ENCODE peak calls at places on chromosomes 7 and 10, in six cellular contexts. One of them, this sample, is unnamed.

GRCh38 chr7:143379607-143380263 is 1.4 kb upstream of the ZYX start:
- DNase-seq in hypothalamus: no peak
- DNase-seq in NCI-H1436: no peak
- DNase-seq in PC-3: no peak
- DNase-seq in HuH-7.5: no peak
- DNase-seq in stimulated activated CD8-positive, alpha-beta memory T cell treated with anti-CD3 and anti-CD28 coated beads, Interleukin-4, amount 100 ng/mL, for 1 hour: no peak
- DNase-seq in this sample: no peak

GRCh38 chr10:103504181-103504783 is 10.8 kb downstream of the NEURL1 start:
- DNase-seq in hypothalamus: no peak
- DNase-seq in NCI-H1436: no peak
- DNase-seq in PC-3: peak
- DNase-seq in HuH-7.5: peak
- DNase-seq in stimulated activated CD8-positive, alpha-beta memory T cell treated with anti-CD3 and anti-CD28 coated beads, Interleukin-4, amount 100 ng/mL, for 1 hour: no peak
- DNase-seq in this sample: no peak

GRCh38 chr7:20596653-20597052 is 18.8 kb upstream of the ABCB5 start:
- DNase-seq in hypothalamus: no peak
- DNase-seq in NCI-H1436: no peak
- DNase-seq in PC-3: peak
- DNase-seq in HuH-7.5: no peak
- DNase-seq in stimulated activated CD8-positive, alpha-beta memory T cell treated with anti-CD3 and anti-CD28 coated beads, Interleukin-4, amount 100 ng/mL, for 1 hour: no peak
- DNase-seq in this sample: no peak

GRCh38 chr10:16735626-16736025 is 81.6 kb downstream of the RSU1 start:
- DNase-seq in hypothalamus: no peak
- DNase-seq in NCI-H1436: no peak
- DNase-seq in PC-3: no peak
- DNase-seq in HuH-7.5: no peak
- DNase-seq in stimulated activated CD8-positive, alpha-beta memory T cell treated with anti-CD3 and anti-CD28 coated beads, Interleukin-4, amount 100 ng/mL, for 1 hour: no peak
- DNase-seq in this sample: no peak

GRCh38 chr10:24262929-24263653 is 54.2 kb downstream of the KIAA1217 start:
- DNase-seq in hypothalamus: no peak
- DNase-seq in NCI-H1436: no peak
- DNase-seq in PC-3: no peak
- DNase-seq in HuH-7.5: no peak
- DNase-seq in stimulated activated CD8-positive, alpha-beta memory T cell treated with anti-CD3 and anti-CD28 coated beads, Interleukin-4, amount 100 ng/mL, for 1 hour: no peak
- DNase-seq in this sample: no peak

GRCh38 chr10:4194231-4194630 is 409.2 kb upstream of the KLF6 start:
- DNase-seq in hypothalamus: no peak
- DNase-seq in NCI-H1436: no peak
- DNase-seq in PC-3: peak
- DNase-seq in HuH-7.5: no peak
- DNase-seq in stimulated activated CD8-positive, alpha-beta memory T cell treated with anti-CD3 and anti-CD28 coated beads, Interleukin-4, amount 100 ng/mL, for 1 hour: no peak
- DNase-seq in this sample: no peak

GRCh38 chr7:33806284-33807157 is 98.8 kb upstream of the BMPER start:
- DNase-seq in hypothalamus: no peak
- DNase-seq in NCI-H1436: no peak
- DNase-seq in PC-3: no peak
- DNase-seq in HuH-7.5: no peak
- DNase-seq in stimulated activated CD8-positive, alpha-beta memory T cell treated with anti-CD3 and anti-CD28 coated beads, Interleukin-4, amount 100 ng/mL, for 1 hour: no peak
- DNase-seq in this sample: no peak

GRCh38 chr10:132899751-132900065 is 42.7 kb downstream of the CFAP46 start:
- DNase-seq in hypothalamus: no peak
- DNase-seq in NCI-H1436: no peak
- DNase-seq in PC-3: no peak
- DNase-seq in HuH-7.5: no peak
- DNase-seq in stimulated activated CD8-positive, alpha-beta memory T cell treated with anti-CD3 and anti-CD28 coated beads, Interleukin-4, amount 100 ng/mL, for 1 hour: no peak
- DNase-seq in this sample: no peak

GRCh38 chr10:117980216-117980615 is 66.5 kb downstream of the RAB11FIP2 start:
- DNase-seq in hypothalamus: no peak
- DNase-seq in NCI-H1436: no peak
- DNase-seq in PC-3: peak
- DNase-seq in HuH-7.5: no peak
- DNase-seq in stimulated activated CD8-positive, alpha-beta memory T cell treated with anti-CD3 and anti-CD28 coated beads, Interleukin-4, amount 100 ng/mL, for 1 hour: no peak
- DNase-seq in this sample: no peak

GRCh38 chr10:34216348-34216908 is 598.7 kb downstream of the PARD3 start:
- DNase-seq in hypothalamus: no peak
- DNase-seq in NCI-H1436: no peak
- DNase-seq in PC-3: no peak
- DNase-seq in HuH-7.5: no peak
- DNase-seq in stimulated activated CD8-positive, alpha-beta memory T cell treated with anti-CD3 and anti-CD28 coated beads, Interleukin-4, amount 100 ng/mL, for 1 hour: no peak
- DNase-seq in this sample: no peak

GRCh38 chr10:7491230-7491629 is 80.4 kb upstream of the SFMBT2 start:
- DNase-seq in hypothalamus: no peak
- DNase-seq in NCI-H1436: no peak
- DNase-seq in PC-3: no peak
- DNase-seq in HuH-7.5: no peak
- DNase-seq in stimulated activated CD8-positive, alpha-beta memory T cell treated with anti-CD3 and anti-CD28 coated beads, Interleukin-4, amount 100 ng/mL, for 1 hour: no peak
- DNase-seq in this sample: no peak

GRCh38 chr10:5538892-5539651 is 14.3 kb downstream of the CALML3 start:
- DNase-seq in hypothalamus: no peak
- DNase-seq in NCI-H1436: no peak
- DNase-seq in PC-3: no peak
- DNase-seq in HuH-7.5: no peak
- DNase-seq in stimulated activated CD8-positive, alpha-beta memory T cell treated with anti-CD3 and anti-CD28 coated beads, Interleukin-4, amount 100 ng/mL, for 1 hour: no peak
- DNase-seq in this sample: no peak

GRCh38 chr7:16616542-16616941 is 29.0 kb downstream of the ANKMY2 start:
- DNase-seq in hypothalamus: no peak
- DNase-seq in NCI-H1436: no peak
- DNase-seq in PC-3: no peak
- DNase-seq in HuH-7.5: no peak
- DNase-seq in stimulated activated CD8-positive, alpha-beta memory T cell treated with anti-CD3 and anti-CD28 coated beads, Interleukin-4, amount 100 ng/mL, for 1 hour: no peak
- DNase-seq in this sample: no peak

GRCh38 chr10:15897282-15897681 is 37.0 kb upstream of the MINDY3 start:
- DNase-seq in hypothalamus: no peak
- DNase-seq in NCI-H1436: no peak
- DNase-seq in PC-3: peak
- DNase-seq in HuH-7.5: no peak
- DNase-seq in stimulated activated CD8-positive, alpha-beta memory T cell treated with anti-CD3 and anti-CD28 coated beads, Interleukin-4, amount 100 ng/mL, for 1 hour: no peak
- DNase-seq in this sample: no peak

GRCh38 chr7:158648168-158648567 is 56.4 kb downstream of the NCAPG2 start:
- DNase-seq in hypothalamus: no peak
- DNase-seq in NCI-H1436: no peak
- DNase-seq in PC-3: no peak
- DNase-seq in HuH-7.5: no peak
- DNase-seq in stimulated activated CD8-positive, alpha-beta memory T cell treated with anti-CD3 and anti-CD28 coated beads, Interleukin-4, amount 100 ng/mL, for 1 hour: no peak
- DNase-seq in this sample: no peak

GRCh38 chr10:17003151-17003550 is 126.5 kb downstream of the CUBN start:
- DNase-seq in hypothalamus: no peak
- DNase-seq in NCI-H1436: no peak
- DNase-seq in PC-3: no peak
- DNase-seq in HuH-7.5: no peak
- DNase-seq in stimulated activated CD8-positive, alpha-beta memory T cell treated with anti-CD3 and anti-CD28 coated beads, Interleukin-4, amount 100 ng/mL, for 1 hour: peak
- DNase-seq in this sample: no peak

GRCh38 chr7:14748461-14748860 is 154.1 kb downstream of the DGKB start:
- DNase-seq in hypothalamus: no peak
- DNase-seq in NCI-H1436: no peak
- DNase-seq in PC-3: peak
- DNase-seq in HuH-7.5: no peak
- DNase-seq in stimulated activated CD8-positive, alpha-beta memory T cell treated with anti-CD3 and anti-CD28 coated beads, Interleukin-4, amount 100 ng/mL, for 1 hour: no peak
- DNase-seq in this sample: no peak

GRCh38 chr10:113454341-113455061 is 98.4 kb upstream of the HABP2 start:
- DNase-seq in hypothalamus: peak
- DNase-seq in NCI-H1436: peak
- DNase-seq in PC-3: peak
- DNase-seq in HuH-7.5: no peak
- DNase-seq in stimulated activated CD8-positive, alpha-beta memory T cell treated with anti-CD3 and anti-CD28 coated beads, Interleukin-4, amount 100 ng/mL, for 1 hour: no peak
- DNase-seq in this sample: no peak

GRCh38 chr7:45160374-45160773 is 2.8 kb downstream of the RAMP3 start:
- DNase-seq in hypothalamus: no peak
- DNase-seq in NCI-H1436: no peak
- DNase-seq in PC-3: no peak
- DNase-seq in HuH-7.5: no peak
- DNase-seq in stimulated activated CD8-positive, alpha-beta memory T cell treated with anti-CD3 and anti-CD28 coated beads, Interleukin-4, amount 100 ng/mL, for 1 hour: no peak
- DNase-seq in this sample: no peak

GRCh38 chr10:57992321-57993077 is 275.2 kb downstream of the IPMK start:
- DNase-seq in hypothalamus: no peak
- DNase-seq in NCI-H1436: no peak
- DNase-seq in PC-3: peak
- DNase-seq in HuH-7.5: no peak
- DNase-seq in stimulated activated CD8-positive, alpha-beta memory T cell treated with anti-CD3 and anti-CD28 coated beads, Interleukin-4, amount 100 ng/mL, for 1 hour: no peak
- DNase-seq in this sample: no peak

GRCh38 chr10:33046792-33047191 is 88.8 kb upstream of the ITGB1 start:
- DNase-seq in hypothalamus: no peak
- DNase-seq in NCI-H1436: no peak
- DNase-seq in PC-3: no peak
- DNase-seq in HuH-7.5: no peak
- DNase-seq in stimulated activated CD8-positive, alpha-beta memory T cell treated with anti-CD3 and anti-CD28 coated beads, Interleukin-4, amount 100 ng/mL, for 1 hour: no peak
- DNase-seq in this sample: no peak

GRCh38 chr10:47167591-47167990 is 132.4 kb upstream of the GDF10 start:
- DNase-seq in hypothalamus: no peak
- DNase-seq in NCI-H1436: no peak
- DNase-seq in PC-3: no peak
- DNase-seq in HuH-7.5: no peak
- DNase-seq in stimulated activated CD8-positive, alpha-beta memory T cell treated with anti-CD3 and anti-CD28 coated beads, Interleukin-4, amount 100 ng/mL, for 1 hour: no peak
- DNase-seq in this sample: no peak

GRCh38 chr10:52092390-52092789 is 221.7 kb upstream of the DKK1 start:
- DNase-seq in hypothalamus: no peak
- DNase-seq in NCI-H1436: no peak
- DNase-seq in PC-3: no peak
- DNase-seq in HuH-7.5: no peak
- DNase-seq in stimulated activated CD8-positive, alpha-beta memory T cell treated with anti-CD3 and anti-CD28 coated beads, Interleukin-4, amount 100 ng/mL, for 1 hour: no peak
- DNase-seq in this sample: no peak

GRCh38 chr10:110077436-110078120 is 69.8 kb downstream of the ADD3 start:
- DNase-seq in hypothalamus: no peak
- DNase-seq in NCI-H1436: no peak
- DNase-seq in PC-3: no peak
- DNase-seq in HuH-7.5: peak
- DNase-seq in stimulated activated CD8-positive, alpha-beta memory T cell treated with anti-CD3 and anti-CD28 coated beads, Interleukin-4, amount 100 ng/mL, for 1 hour: no peak
- DNase-seq in this sample: peak

GRCh38 chr7:137953043-137953691 is 48.7 kb downstream of the CREB3L2 start:
- DNase-seq in hypothalamus: no peak
- DNase-seq in NCI-H1436: no peak
- DNase-seq in PC-3: no peak
- DNase-seq in HuH-7.5: no peak
- DNase-seq in stimulated activated CD8-positive, alpha-beta memory T cell treated with anti-CD3 and anti-CD28 coated beads, Interleukin-4, amount 100 ng/mL, for 1 hour: no peak
- DNase-seq in this sample: no peak

GRCh38 chr10:84163992-84164391 is 9.6 kb upstream of the GPR15LG start:
- DNase-seq in hypothalamus: no peak
- DNase-seq in NCI-H1436: no peak
- DNase-seq in PC-3: no peak
- DNase-seq in HuH-7.5: no peak
- DNase-seq in stimulated activated CD8-positive, alpha-beta memory T cell treated with anti-CD3 and anti-CD28 coated beads, Interleukin-4, amount 100 ng/mL, for 1 hour: no peak
- DNase-seq in this sample: no peak

GRCh38 chr10:103564799-103565365 is 71.4 kb downstream of the NEURL1 start:
- DNase-seq in hypothalamus: no peak
- DNase-seq in NCI-H1436: no peak
- DNase-seq in PC-3: peak
- DNase-seq in HuH-7.5: peak
- DNase-seq in stimulated activated CD8-positive, alpha-beta memory T cell treated with anti-CD3 and anti-CD28 coated beads, Interleukin-4, amount 100 ng/mL, for 1 hour: no peak
- DNase-seq in this sample: no peak

GRCh38 chr10:17228081-17229015 is at the start of gene VIM:
- DNase-seq in hypothalamus: no peak
- DNase-seq in NCI-H1436: no peak
- DNase-seq in PC-3: peak
- DNase-seq in HuH-7.5: peak
- DNase-seq in stimulated activated CD8-positive, alpha-beta memory T cell treated with anti-CD3 and anti-CD28 coated beads, Interleukin-4, amount 100 ng/mL, for 1 hour: peak
- DNase-seq in this sample: peak

GRCh38 chr7:100585511-100586265 is at the start of gene LRCH4:
- DNase-seq in hypothalamus: no peak
- DNase-seq in NCI-H1436: no peak
- DNase-seq in PC-3: peak
- DNase-seq in HuH-7.5: peak
- DNase-seq in stimulated activated CD8-positive, alpha-beta memory T cell treated with anti-CD3 and anti-CD28 coated beads, Interleukin-4, amount 100 ng/mL, for 1 hour: no peak
- DNase-seq in this sample: no peak

GRCh38 chr7:74405191-74405898 is 48.4 kb upstream of the GTF2IRD1 start:
- DNase-seq in hypothalamus: no peak
- DNase-seq in NCI-H1436: no peak
- DNase-seq in PC-3: no peak
- DNase-seq in HuH-7.5: no peak
- DNase-seq in stimulated activated CD8-positive, alpha-beta memory T cell treated with anti-CD3 and anti-CD28 coated beads, Interleukin-4, amount 100 ng/mL, for 1 hour: no peak
- DNase-seq in this sample: no peak

GRCh38 chr7:1882451-1882850 is 212.4 kb downstream of the ELFN1 start:
- DNase-seq in hypothalamus: no peak
- DNase-seq in NCI-H1436: no peak
- DNase-seq in PC-3: no peak
- DNase-seq in HuH-7.5: no peak
- DNase-seq in stimulated activated CD8-positive, alpha-beta memory T cell treated with anti-CD3 and anti-CD28 coated beads, Interleukin-4, amount 100 ng/mL, for 1 hour: no peak
- DNase-seq in this sample: no peak

GRCh38 chr7:64308019-64308275 is 5.8 kb upstream of the ZNF736 start:
- DNase-seq in hypothalamus: no peak
- DNase-seq in NCI-H1436: no peak
- DNase-seq in PC-3: no peak
- DNase-seq in HuH-7.5: no peak
- DNase-seq in stimulated activated CD8-positive, alpha-beta memory T cell treated with anti-CD3 and anti-CD28 coated beads, Interleukin-4, amount 100 ng/mL, for 1 hour: no peak
- DNase-seq in this sample: no peak

This sample was measured in occipital lobe.